ENCODE peak calls at places on chromosome 4, in five cellular contexts. One of them, this sample, is unnamed.

GRCh38 chr4:86845593-86845992 is 3.6 kb downstream of the SLC10A6 start:
- DNase-seq in EL: no peak
- DNase-seq in HS-27A: no peak
- DNase-seq in C1 segment of cervical spinal cord: no peak
- DNase-seq in tibial artery: no peak
- DNase-seq in this sample: no peak

GRCh38 chr4:126583509-126583908 is 1049.2 kb upstream of the INTU start:
- DNase-seq in EL: peak
- DNase-seq in HS-27A: no peak
- DNase-seq in C1 segment of cervical spinal cord: no peak
- DNase-seq in tibial artery: no peak
- DNase-seq in this sample: no peak

GRCh38 chr4:1511441-1512041 is 105.3 kb upstream of the NKX1-1 start:
- DNase-seq in EL: peak
- DNase-seq in HS-27A: no peak
- DNase-seq in C1 segment of cervical spinal cord: no peak
- DNase-seq in tibial artery: peak
- DNase-seq in this sample: no peak

GRCh38 chr4:154877110-154877760 is 96.2 kb downstream of the RBM46 start:
- DNase-seq in EL: peak
- DNase-seq in HS-27A: no peak
- DNase-seq in C1 segment of cervical spinal cord: no peak
- DNase-seq in tibial artery: no peak
- DNase-seq in this sample: no peak

GRCh38 chr4:4607336-4608213 is 65.7 kb upstream of the STX18 start:
- DNase-seq in EL: no peak
- DNase-seq in HS-27A: no peak
- DNase-seq in C1 segment of cervical spinal cord: no peak
- DNase-seq in tibial artery: no peak
- DNase-seq in this sample: no peak

GRCh38 chr4:10159671-10160070 is 43.1 kb upstream of the WDR1 start:
- DNase-seq in EL: no peak
- DNase-seq in HS-27A: no peak
- DNase-seq in C1 segment of cervical spinal cord: no peak
- DNase-seq in tibial artery: no peak
- DNase-seq in this sample: no peak

GRCh38 chr4:41281038-41281634 is 24.4 kb downstream of the UCHL1 start:
- DNase-seq in EL: peak
- DNase-seq in HS-27A: peak
- DNase-seq in C1 segment of cervical spinal cord: peak
- DNase-seq in tibial artery: peak
- DNase-seq in this sample: peak

GRCh38 chr4:73152893-73153292 is 83.4 kb upstream of the COX18 start:
- DNase-seq in EL: no peak
- DNase-seq in HS-27A: no peak
- DNase-seq in C1 segment of cervical spinal cord: no peak
- DNase-seq in tibial artery: no peak
- DNase-seq in this sample: no peak

GRCh38 chr4:183078634-183079033 is 20.4 kb upstream of the WWC2 start:
- DNase-seq in EL: no peak
- DNase-seq in HS-27A: no peak
- DNase-seq in C1 segment of cervical spinal cord: no peak
- DNase-seq in tibial artery: no peak
- DNase-seq in this sample: no peak

GRCh38 chr4:122539861-122540465 is 80.9 kb downstream of the IL21 start:
- DNase-seq in EL: no peak
- DNase-seq in HS-27A: no peak
- DNase-seq in C1 segment of cervical spinal cord: no peak
- DNase-seq in tibial artery: no peak
- DNase-seq in this sample: no peak

GRCh38 chr4:87857789-87858188 is 25.0 kb downstream of the MEPE start:
- DNase-seq in EL: no peak
- DNase-seq in HS-27A: no peak
- DNase-seq in C1 segment of cervical spinal cord: no peak
- DNase-seq in tibial artery: no peak
- DNase-seq in this sample: no peak

GRCh38 chr4:107826427-107826980 is 1.8 kb downstream of the SGMS2 start:
- DNase-seq in EL: no peak
- DNase-seq in HS-27A: no peak
- DNase-seq in C1 segment of cervical spinal cord: no peak
- DNase-seq in tibial artery: no peak
- DNase-seq in this sample: no peak

GRCh38 chr4:52358855-52359254 is 300.2 kb downstream of the USP46 start:
- DNase-seq in EL: no peak
- DNase-seq in HS-27A: no peak
- DNase-seq in C1 segment of cervical spinal cord: no peak
- DNase-seq in tibial artery: no peak
- DNase-seq in this sample: no peak

GRCh38 chr4:5133201-5133600 is 81.9 kb downstream of the STK32B start:
- DNase-seq in EL: peak
- DNase-seq in HS-27A: no peak
- DNase-seq in C1 segment of cervical spinal cord: no peak
- DNase-seq in tibial artery: no peak
- DNase-seq in this sample: no peak